ENCODE peak calls at places on chromosome 11, in six cellular contexts. O is IMR-90, N is body of pancreas, J is aorta, S is neural progenitor cell, M is A673. X is an unnamed sample.

GRCh38 chr11:125110996-125111340 is 458 bp downstream of the TMEM218 start:
- DNase-seq in O (no peak), M (peak; percentile 28), N (peak; percentile 18), S (no peak), J (no peak), X (peak; percentile 58)

GRCh38 chr11:23875407-23875950 is 621.4 kb upstream of the LUZP2 start:
- DNase-seq in N (no peak), S (no peak), J (no peak), O (peak; percentile 81), M (no peak), X (no peak)

GRCh38 chr11:115170133-115170815 is 333.9 kb downstream of the CADM1 start:
- DNase-seq in M (peak; percentile 48), S (peak; percentile 53), O (peak; percentile 38), J (no peak), N (peak; percentile 33), X (peak; percentile 68)

GRCh38 chr11:88535916-88536547 is 198.5 kb upstream of the CTSC start:
- DNase-seq in N (no peak), O (peak; percentile 92), M (peak; percentile 78), S (no peak), J (no peak), X (no peak)

GRCh38 chr11:128519353-128519752 is 68.0 kb downstream of the ETS1 start:
- DNase-seq in N (no peak), S (no peak), M (no peak), O (no peak), J (no peak), X (peak; percentile 73)

GRCh38 chr11:118895093-118896039 is 11.7 kb downstream of the CXCR5 start:
- DNase-seq in O (no peak), N (no peak), S (no peak), M (no peak), J (no peak), X (no peak)

GRCh38 chr11:134727636-134728035 is 315.6 kb upstream of the B3GAT1 start:
- DNase-seq in J (no peak), M (no peak), S (no peak), N (no peak), O (no peak), X (no peak)

GRCh38 chr11:61766353-61766841 is 14.0 kb downstream of the MYRF start:
- DNase-seq in J (no peak), N (no peak), S (no peak), O (peak; percentile 86), M (no peak), X (no peak)

GRCh38 chr11:65014146-65014960 is at the start of gene ARL2:
- DNase-seq in S (no peak), O (no peak), N (no peak), M (peak; percentile 51), J (no peak), X (no peak)

DNA sequence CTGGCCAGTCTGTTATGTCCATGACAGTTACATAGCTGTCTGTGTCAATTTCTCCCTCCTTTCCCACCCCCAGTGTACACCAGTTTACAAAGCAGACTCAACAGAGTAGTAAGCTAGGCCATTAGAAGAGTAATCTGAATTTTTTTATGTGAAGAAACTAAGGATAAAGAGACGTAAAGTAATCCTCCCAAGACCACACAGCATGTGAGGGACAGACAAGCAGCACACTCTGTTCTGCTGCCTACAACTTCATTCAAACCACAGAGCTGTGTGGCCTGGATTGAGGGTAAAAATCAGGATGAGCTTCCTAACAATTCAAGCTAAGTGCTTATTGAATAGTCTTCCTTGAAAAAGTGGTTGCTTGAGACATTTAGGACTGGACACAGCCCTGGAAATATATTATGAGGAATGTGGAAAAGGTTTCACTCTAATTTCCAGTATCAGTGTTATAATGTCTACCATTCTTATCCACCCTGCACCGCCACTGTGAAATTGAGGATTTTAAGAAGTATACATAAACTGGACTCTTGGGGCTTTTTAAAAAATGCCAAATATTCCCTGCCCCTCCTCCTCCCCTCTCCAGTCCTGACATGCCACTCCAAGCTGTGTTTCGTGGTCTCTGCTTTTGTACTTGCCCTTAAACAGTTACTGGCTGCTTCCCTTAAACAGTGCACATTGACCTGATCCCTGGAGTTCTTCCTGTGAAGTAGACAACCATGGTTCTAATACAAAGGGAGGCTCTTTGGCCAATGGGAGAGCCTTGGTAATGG is 40.9 kb downstream of the EXT2 start:
- DNase-seq in N (no peak), J (no peak), O (no peak), S (no peak), M (peak; percentile 45), X (no peak)
- H3K27ac ChIP-seq in N (no peak overlapping the region), J (no peak overlapping the region), O (no peak overlapping the region), S (no peak overlapping the region), M (peak overlapping the region; percentile 48), X (no peak overlapping the region)

GRCh38 chr11:63558459-63559157 is 4.6 kb downstream of the PLAAT2 start:
- DNase-seq in M (no peak), S (no peak), O (no peak), N (no peak), J (no peak), X (no peak)
- H3K4me1 ChIP-seq in M (no peaks in the 10 kb centered on the region), S (peaks cover 4% of the 10 kb centered on the region), O (no peaks in the 10 kb centered on the region), N (no peaks in the 10 kb centered on the region), J (peaks cover 3% of the 10 kb centered on the region), X (no peaks in the 10 kb centered on the region)

GRCh38 chr11:1389103-1389931 is 417 bp upstream of the BRSK2 start:
- DNase-seq in S (peak; percentile 99), N (peak; percentile 98), M (peak; percentile 96), O (peak; percentile 93), J (peak; percentile 98), X (peak; percentile 92)
- H3K27me3 ChIP-seq in S (peaks cover 37% of the 10 kb centered on the region), N (no peaks in the 10 kb centered on the region), M (peaks cover 17% of the 10 kb centered on the region), O (peaks cover 22% of the 10 kb centered on the region), J (no peaks in the 10 kb centered on the region), X (no peaks in the 10 kb centered on the region)

GRCh38 chr11:96279421-96280290 is 63.3 kb downstream of the MAML2 start:
- DNase-seq in J (no peak), N (no peak), O (peak; percentile 67), S (no peak), M (no peak), X (no peak)
- H3K27ac ChIP-seq in J (no peak overlapping the region), N (no peak overlapping the region), O (no peak overlapping the region), S (no peak overlapping the region), M (no peak overlapping the region), X (no peak overlapping the region)

DNA sequence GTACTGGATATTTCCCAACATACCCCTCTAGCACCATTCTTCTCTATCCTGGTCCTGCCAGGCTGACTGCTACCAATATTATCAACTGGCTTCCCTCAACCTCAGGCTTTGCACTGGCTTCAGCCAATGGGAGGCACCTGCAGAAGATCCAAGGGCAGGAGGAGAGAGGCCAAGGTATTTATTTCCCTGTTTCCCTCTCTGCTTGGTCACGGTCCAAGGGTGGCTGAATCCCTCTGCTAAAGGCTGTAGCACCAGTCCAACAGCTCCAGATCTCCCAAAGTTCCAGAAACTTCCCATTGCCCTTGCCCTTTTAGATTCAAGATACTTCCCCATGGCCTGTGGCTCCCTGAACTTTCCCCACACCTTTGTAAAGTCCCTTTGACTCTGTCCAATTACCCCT is 175.6 kb upstream of the NECTIN1 start:
- DNase-seq in J (no peak), S (no peak), N (no peak), O (no peak), M (no peak), X (no peak)
- H3K4me1 ChIP-seq in J (no peaks in the 10 kb centered on the region), S (peaks cover 17% of the 10 kb centered on the region), N (peaks cover 47% of the 10 kb centered on the region), O (no peaks in the 10 kb centered on the region), M (peaks cover 4% of the 10 kb centered on the region), X (peaks cover 5% of the 10 kb centered on the region)

GRCh38 chr11:69863544-69864200 is 44.5 kb upstream of the FGF3 start:
- DNase-seq in J (no peak), M (no peak), S (no peak), O (no peak), N (no peak), X (no peak)
- H3K27me3 ChIP-seq in J (no peaks in the 10 kb centered on the region), M (peaks cover 4% of the 10 kb centered on the region), S (no peaks in the 10 kb centered on the region), O (peaks cover 66% of the 10 kb centered on the region), N (no peaks in the 10 kb centered on the region), X (no peaks in the 10 kb centered on the region)

DNA sequence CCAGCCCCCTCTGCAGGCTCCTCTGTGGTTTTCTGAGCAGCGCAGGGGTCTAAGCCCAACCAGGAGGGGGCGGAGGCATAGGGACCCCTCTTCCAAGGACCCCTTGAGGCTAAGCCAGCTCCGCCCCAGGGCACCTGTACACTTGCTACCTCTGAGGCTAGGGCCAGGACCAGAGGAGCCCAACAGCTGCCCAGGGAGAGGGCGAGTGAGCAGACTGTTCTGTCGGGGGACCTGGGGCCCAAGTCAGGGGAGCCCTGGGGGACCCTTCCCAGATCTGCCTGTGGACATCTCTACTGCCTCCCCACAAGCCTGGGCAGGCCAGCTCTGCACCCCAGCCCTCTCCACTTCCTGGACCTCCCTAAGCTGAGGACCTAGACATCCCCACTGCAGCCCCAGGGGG is 1.8 kb downstream of the B4GALNT4 start:
- DNase-seq in S (no peak), N (no peak), M (no peak), O (no peak), J (no peak), X (no peak)
- H3K27ac ChIP-seq in S (peak overlapping the region; percentile 16), N (no peak overlapping the region), M (no peak overlapping the region), O (no peak overlapping the region), J (no peak overlapping the region), X (no peak overlapping the region)

GRCh38 chr11:96332236-96332761 is 10.7 kb downstream of the MAML2 start:
- DNase-seq in M (peak; percentile 37), O (no peak), N (no peak), S (peak; percentile 32), J (no peak), X (no peak)

GRCh38 chr11:96331556-96332168 is 11.3 kb downstream of the MAML2 start:
- DNase-seq in M (no peak), O (no peak), S (no peak), N (no peak), J (no peak), X (no peak)

GRCh38 chr11:96333076-96333744 is 9.8 kb downstream of the MAML2 start:
- DNase-seq in J (no peak), M (no peak), S (no peak), N (no peak), O (no peak), X (no peak)

GRCh38 chr11:96335389-96335788 is 7.6 kb downstream of the MAML2 start:
- DNase-seq in J (no peak), N (no peak), M (no peak), O (peak; percentile 52), S (no peak), X (no peak)

DNA sequence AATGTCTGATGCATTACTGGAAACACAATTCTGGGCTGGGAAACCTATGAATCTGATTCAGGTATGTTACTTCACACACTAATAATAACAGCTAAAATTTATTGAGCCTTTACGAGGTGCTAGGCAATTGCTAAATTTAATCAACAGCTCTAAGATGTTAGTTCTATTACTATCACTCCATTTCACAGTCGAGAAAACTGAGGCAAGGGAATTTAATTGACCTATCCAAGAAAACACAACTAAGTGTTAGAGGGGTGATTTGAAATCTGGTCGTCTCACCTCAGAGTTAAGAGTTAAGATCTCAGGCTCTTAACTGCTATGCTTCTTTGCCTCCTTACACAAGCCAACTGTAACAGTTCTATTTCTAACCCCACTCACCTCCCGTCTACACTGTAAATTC is 8.8 kb downstream of the MAML2 start:
- DNase-seq in S (no peak), N (no peak), J (no peak), O (no peak), M (no peak), X (no peak)
- H3K4me1 ChIP-seq in S (peaks cover 31% of the 10 kb centered on the region), N (peaks cover 32% of the 10 kb centered on the region), J (peaks cover 10% of the 10 kb centered on the region), O (peaks cover 38% of the 10 kb centered on the region), M (peaks cover 78% of the 10 kb centered on the region), X (peaks cover 7% of the 10 kb centered on the region)